ENCODE peak calls at places on chromosomes 7 and 10, in nine cellular contexts. One of them, this sample, is unnamed.

GRCh38 chr7:22350466-22351328 is 6.3 kb downstream of the RAPGEF5 start:
- DNase-seq in cardiac muscle cell: no peak
- DNase-seq in thoracic aorta: no peak
- DNase-seq in dorsolateral prefrontal cortex: no peak
- DNase-seq in Peyer's patch: peak
- DNase-seq in endodermal cell: no peak
- DNase-seq in body of pancreas: no peak
- DNase-seq in transverse colon: no peak
- DNase-seq in HFF-Myc: no peak
- DNase-seq in this sample: no peak

GRCh38 chr10:113524120-113524519 is 28.7 kb upstream of the HABP2 start:
- DNase-seq in cardiac muscle cell: no peak
- DNase-seq in thoracic aorta: no peak
- DNase-seq in dorsolateral prefrontal cortex: no peak
- DNase-seq in Peyer's patch: peak
- DNase-seq in endodermal cell: peak
- DNase-seq in body of pancreas: no peak
- DNase-seq in transverse colon: no peak
- DNase-seq in HFF-Myc: no peak
- DNase-seq in this sample: no peak

GRCh38 chr10:93821051-93821772 is 63.5 kb downstream of the LGI1 start:
- DNase-seq in cardiac muscle cell: peak
- DNase-seq in thoracic aorta: no peak
- DNase-seq in dorsolateral prefrontal cortex: no peak
- DNase-seq in Peyer's patch: no peak
- DNase-seq in endodermal cell: no peak
- DNase-seq in body of pancreas: no peak
- DNase-seq in transverse colon: no peak
- DNase-seq in HFF-Myc: no peak
- DNase-seq in this sample: no peak

GRCh38 chr7:96484845-96485244 is 162.9 kb upstream of the SLC25A13 start:
- DNase-seq in cardiac muscle cell: no peak
- DNase-seq in thoracic aorta: no peak
- DNase-seq in dorsolateral prefrontal cortex: no peak
- DNase-seq in Peyer's patch: no peak
- DNase-seq in endodermal cell: no peak
- DNase-seq in body of pancreas: no peak
- DNase-seq in transverse colon: no peak
- DNase-seq in HFF-Myc: no peak
- DNase-seq in this sample: no peak

GRCh38 chr10:117204316-117204715 is 7.0 kb downstream of the KCNK18 start:
- DNase-seq in cardiac muscle cell: no peak
- DNase-seq in thoracic aorta: no peak
- DNase-seq in dorsolateral prefrontal cortex: no peak
- DNase-seq in Peyer's patch: no peak
- DNase-seq in endodermal cell: no peak
- DNase-seq in body of pancreas: no peak
- DNase-seq in transverse colon: no peak
- DNase-seq in HFF-Myc: no peak
- DNase-seq in this sample: no peak

GRCh38 chr7:112938895-112939588 is 147.6 kb downstream of the GPR85 start:
- DNase-seq in cardiac muscle cell: peak
- DNase-seq in thoracic aorta: no peak
- DNase-seq in dorsolateral prefrontal cortex: no peak
- DNase-seq in Peyer's patch: peak
- DNase-seq in endodermal cell: peak
- DNase-seq in body of pancreas: peak
- DNase-seq in transverse colon: peak
- DNase-seq in HFF-Myc: no peak
- DNase-seq in this sample: peak

GRCh38 chr7:138468244-138469123 is 8.4 kb downstream of the TRIM24 start:
- DNase-seq in cardiac muscle cell: no peak
- DNase-seq in thoracic aorta: no peak
- DNase-seq in dorsolateral prefrontal cortex: peak
- DNase-seq in Peyer's patch: no peak
- DNase-seq in endodermal cell: no peak
- DNase-seq in body of pancreas: peak
- DNase-seq in transverse colon: no peak
- DNase-seq in HFF-Myc: no peak
- DNase-seq in this sample: no peak

GRCh38 chr10:75793848-75794247 is 362.4 kb downstream of the LRMDA start:
- DNase-seq in cardiac muscle cell: no peak
- DNase-seq in thoracic aorta: no peak
- DNase-seq in dorsolateral prefrontal cortex: no peak
- DNase-seq in Peyer's patch: no peak
- DNase-seq in endodermal cell: no peak
- DNase-seq in body of pancreas: no peak
- DNase-seq in transverse colon: no peak
- DNase-seq in HFF-Myc: no peak
- DNase-seq in this sample: no peak

GRCh38 chr7:156473476-156474240 is 166.9 kb upstream of the RNF32 start:
- DNase-seq in cardiac muscle cell: peak
- DNase-seq in thoracic aorta: no peak
- DNase-seq in dorsolateral prefrontal cortex: peak
- DNase-seq in Peyer's patch: peak
- DNase-seq in endodermal cell: peak
- DNase-seq in body of pancreas: peak
- DNase-seq in transverse colon: peak
- DNase-seq in HFF-Myc: no peak
- DNase-seq in this sample: no peak

GRCh38 chr10:14374745-14375445 is 44.2 kb upstream of the FRMD4A start:
- DNase-seq in cardiac muscle cell: no peak
- DNase-seq in thoracic aorta: no peak
- DNase-seq in dorsolateral prefrontal cortex: no peak
- DNase-seq in Peyer's patch: no peak
- DNase-seq in endodermal cell: no peak
- DNase-seq in body of pancreas: no peak
- DNase-seq in transverse colon: no peak
- DNase-seq in HFF-Myc: no peak
- DNase-seq in this sample: no peak

GRCh38 chr7:30237271-30237695 is 47.1 kb upstream of the ZNRF2 start:
- DNase-seq in cardiac muscle cell: no peak
- DNase-seq in thoracic aorta: no peak
- DNase-seq in dorsolateral prefrontal cortex: no peak
- DNase-seq in Peyer's patch: no peak
- DNase-seq in endodermal cell: no peak
- DNase-seq in body of pancreas: peak
- DNase-seq in transverse colon: no peak
- DNase-seq in HFF-Myc: no peak
- DNase-seq in this sample: no peak

GRCh38 chr10:29150010-29150409 is 138.9 kb upstream of the LYZL1 start:
- DNase-seq in cardiac muscle cell: peak
- DNase-seq in thoracic aorta: no peak
- DNase-seq in dorsolateral prefrontal cortex: no peak
- DNase-seq in Peyer's patch: no peak
- DNase-seq in endodermal cell: no peak
- DNase-seq in body of pancreas: peak
- DNase-seq in transverse colon: no peak
- DNase-seq in HFF-Myc: no peak
- DNase-seq in this sample: no peak

GRCh38 chr7:100477871-100478248 is 1.2 kb downstream of the TSC22D4 start:
- DNase-seq in cardiac muscle cell: no peak
- DNase-seq in thoracic aorta: no peak
- DNase-seq in dorsolateral prefrontal cortex: no peak
- DNase-seq in Peyer's patch: no peak
- DNase-seq in endodermal cell: no peak
- DNase-seq in body of pancreas: no peak
- DNase-seq in transverse colon: no peak
- DNase-seq in HFF-Myc: no peak
- DNase-seq in this sample: no peak

GRCh38 chr10:86673827-86674581 is 5.7 kb downstream of the LDB3 start:
- DNase-seq in cardiac muscle cell: no peak
- DNase-seq in thoracic aorta: no peak
- DNase-seq in dorsolateral prefrontal cortex: no peak
- DNase-seq in Peyer's patch: no peak
- DNase-seq in endodermal cell: peak
- DNase-seq in body of pancreas: no peak
- DNase-seq in transverse colon: no peak
- DNase-seq in HFF-Myc: no peak
- DNase-seq in this sample: no peak

GRCh38 chr10:59499460-59499859 is 137.1 kb upstream of the FAM13C start:
- DNase-seq in cardiac muscle cell: no peak
- DNase-seq in thoracic aorta: no peak
- DNase-seq in dorsolateral prefrontal cortex: no peak
- DNase-seq in Peyer's patch: no peak
- DNase-seq in endodermal cell: peak
- DNase-seq in body of pancreas: no peak
- DNase-seq in transverse colon: no peak
- DNase-seq in HFF-Myc: no peak
- DNase-seq in this sample: no peak

GRCh38 chr10:95312986-95313495 is 22.2 kb upstream of the PDLIM1 start:
- DNase-seq in cardiac muscle cell: no peak
- DNase-seq in thoracic aorta: no peak
- DNase-seq in dorsolateral prefrontal cortex: no peak
- DNase-seq in Peyer's patch: no peak
- DNase-seq in endodermal cell: peak
- DNase-seq in body of pancreas: no peak
- DNase-seq in transverse colon: no peak
- DNase-seq in HFF-Myc: no peak
- DNase-seq in this sample: no peak

DNA sequence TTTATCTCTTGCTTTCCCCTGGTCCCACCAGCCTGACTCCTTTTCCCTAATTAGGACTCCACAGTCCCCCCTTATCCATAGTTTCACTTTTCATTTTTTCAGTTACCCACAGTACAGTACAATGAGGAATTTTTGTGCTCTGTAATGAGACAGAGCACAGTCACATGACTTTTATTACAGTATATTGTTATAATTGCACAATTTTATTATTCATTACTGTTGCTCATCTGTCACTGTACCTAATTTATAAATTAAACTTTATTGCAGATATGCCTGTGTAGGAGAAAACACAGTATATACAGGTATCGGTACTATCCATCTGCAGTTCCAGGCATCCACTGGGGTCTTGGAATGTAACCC is 125.4 kb downstream of the KCNMA1 start:
- DNase-seq in cardiac muscle cell: no peak
- DNase-seq in thoracic aorta: no peak
- DNase-seq in dorsolateral prefrontal cortex: no peak
- DNase-seq in Peyer's patch: no peak
- DNase-seq in endodermal cell: no peak
- DNase-seq in body of pancreas: no peak
- DNase-seq in transverse colon: no peak
- DNase-seq in HFF-Myc: no peak
- DNase-seq in this sample: no peak
- TF ChIP-seq CTCF in cardiac muscle cell: no peak
- TF ChIP-seq CTCF in thoracic aorta: no peak
- TF ChIP-seq CTCF in dorsolateral prefrontal cortex: no peak
- TF ChIP-seq CTCF in Peyer's patch: no peak
- TF ChIP-seq CTCF in endodermal cell: no peak
- TF ChIP-seq CTCF in body of pancreas: no peak
- TF ChIP-seq CTCF in transverse colon: no peak
- TF ChIP-seq CTCF in HFF-Myc: no peak
- TF ChIP-seq CTCF in this sample: no peak

GRCh38 chr10:119778776-119779445 is 53.1 kb downstream of the INPP5F start:
- DNase-seq in cardiac muscle cell: no peak
- DNase-seq in thoracic aorta: no peak
- DNase-seq in dorsolateral prefrontal cortex: no peak
- DNase-seq in Peyer's patch: no peak
- DNase-seq in endodermal cell: no peak
- DNase-seq in body of pancreas: no peak
- DNase-seq in transverse colon: no peak
- DNase-seq in HFF-Myc: no peak
- DNase-seq in this sample: no peak
- TF ChIP-seq CTCF in cardiac muscle cell: no peak
- TF ChIP-seq CTCF in thoracic aorta: no peak
- TF ChIP-seq CTCF in dorsolateral prefrontal cortex: no peak
- TF ChIP-seq CTCF in Peyer's patch: no peak
- TF ChIP-seq CTCF in endodermal cell: no peak
- TF ChIP-seq CTCF in body of pancreas: no peak
- TF ChIP-seq CTCF in transverse colon: no peak
- TF ChIP-seq CTCF in HFF-Myc: no peak
- TF ChIP-seq CTCF in this sample: no peak

DNA sequence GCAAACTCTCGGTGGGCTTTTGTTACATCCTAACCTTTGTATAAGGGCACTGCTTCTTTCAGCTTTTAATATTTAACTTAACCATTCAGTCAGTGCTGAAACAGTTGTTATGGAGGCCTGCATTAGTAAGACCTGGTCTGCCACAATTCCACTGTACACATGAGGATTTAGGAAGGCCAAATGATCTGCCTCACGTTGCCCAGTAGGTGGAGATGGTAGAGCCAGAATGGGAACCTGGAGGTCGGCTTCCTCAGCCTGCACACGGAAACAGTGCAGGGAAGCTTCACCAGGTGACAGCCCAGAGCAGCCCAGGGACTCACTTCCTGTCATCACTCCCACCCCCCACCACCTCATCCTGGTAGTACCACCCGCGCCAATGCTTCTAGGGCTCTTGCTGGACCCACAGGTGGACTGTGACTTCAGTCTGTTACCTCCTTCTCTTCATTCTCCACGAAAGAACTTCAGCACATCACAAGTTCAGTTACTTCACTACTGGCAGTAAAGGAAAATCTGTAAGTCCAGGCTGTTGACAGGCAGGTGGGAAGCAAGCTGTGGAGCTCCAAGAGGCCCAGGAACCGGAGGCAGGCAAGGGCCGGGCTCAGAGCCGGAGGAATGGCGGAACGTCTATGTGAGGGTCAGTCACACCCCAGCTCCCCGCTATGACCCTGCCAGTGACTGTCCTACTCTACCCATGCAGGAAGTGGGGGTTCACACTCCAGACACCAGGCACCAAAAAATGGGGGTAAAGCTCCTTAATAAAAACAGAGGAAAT is 480.3 kb upstream of the C7orf33 start:
- DNase-seq in cardiac muscle cell: peak
- DNase-seq in thoracic aorta: no peak
- DNase-seq in dorsolateral prefrontal cortex: no peak
- DNase-seq in Peyer's patch: no peak
- DNase-seq in endodermal cell: peak
- DNase-seq in body of pancreas: peak
- DNase-seq in transverse colon: no peak
- DNase-seq in HFF-Myc: no peak
- DNase-seq in this sample: no peak
- TF ChIP-seq CTCF in cardiac muscle cell: peak
- TF ChIP-seq CTCF in thoracic aorta: no peak
- TF ChIP-seq CTCF in dorsolateral prefrontal cortex: no peak
- TF ChIP-seq CTCF in Peyer's patch: no peak
- TF ChIP-seq CTCF in endodermal cell: peak
- TF ChIP-seq CTCF in body of pancreas: no peak
- TF ChIP-seq CTCF in transverse colon: peak
- TF ChIP-seq CTCF in HFF-Myc: no peak
- TF ChIP-seq CTCF in this sample: no peak

DNA sequence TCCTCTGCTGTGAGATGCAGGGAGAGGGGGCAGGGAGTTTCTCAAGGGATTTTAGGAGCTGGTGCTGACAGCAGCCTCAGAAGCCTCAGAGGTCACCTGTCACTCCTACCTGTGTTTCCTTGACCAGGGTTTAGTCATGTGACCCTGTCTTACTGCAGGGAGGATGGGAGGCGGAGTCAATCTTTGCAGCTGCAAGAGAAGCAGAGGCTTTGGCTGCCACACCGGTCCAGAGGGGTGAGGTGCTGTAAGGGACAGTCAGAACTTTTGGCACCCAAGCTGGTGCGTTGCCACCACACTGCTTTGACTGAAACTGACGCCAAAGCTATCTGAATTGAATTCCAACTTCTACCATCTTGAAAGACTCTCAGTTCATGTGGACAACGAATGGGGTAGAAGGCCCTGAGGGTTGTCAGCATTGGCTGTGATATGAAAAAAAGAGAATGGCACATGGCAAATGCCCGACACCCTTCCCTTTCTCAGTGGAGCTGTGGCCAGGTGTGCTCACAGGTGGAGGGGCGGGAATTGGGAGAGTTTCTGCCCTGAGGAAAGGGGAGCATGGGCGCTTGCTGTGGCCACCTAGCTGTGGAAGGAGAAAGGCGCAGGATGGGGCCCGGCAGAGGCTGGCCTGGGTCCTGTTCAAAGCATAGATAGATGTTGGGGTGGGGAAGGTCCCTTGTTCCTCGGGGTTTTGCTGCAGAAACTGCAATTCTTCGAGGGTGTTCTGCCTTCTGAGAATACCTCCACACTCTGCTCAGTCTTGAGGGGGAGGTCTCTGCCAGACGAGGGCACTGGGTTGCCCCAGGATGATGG is 69.3 kb downstream of the ARHGAP22 start:
- DNase-seq in cardiac muscle cell: no peak
- DNase-seq in thoracic aorta: no peak
- DNase-seq in dorsolateral prefrontal cortex: no peak
- DNase-seq in Peyer's patch: no peak
- DNase-seq in endodermal cell: peak
- DNase-seq in body of pancreas: no peak
- DNase-seq in transverse colon: no peak
- DNase-seq in HFF-Myc: no peak
- DNase-seq in this sample: no peak
- TF ChIP-seq CTCF in cardiac muscle cell: no peak
- TF ChIP-seq CTCF in thoracic aorta: no peak
- TF ChIP-seq CTCF in dorsolateral prefrontal cortex: no peak
- TF ChIP-seq CTCF in Peyer's patch: no peak
- TF ChIP-seq CTCF in endodermal cell: peak
- TF ChIP-seq CTCF in body of pancreas: no peak
- TF ChIP-seq CTCF in transverse colon: no peak
- TF ChIP-seq CTCF in HFF-Myc: peak
- TF ChIP-seq CTCF in this sample: no peak